ENCODE peak calls at places on chromosomes 6 and 20, in nine cellular contexts. One of them, this sample, is unnamed.

GRCh38 chr20:10686356-10687169 is 12.8 kb upstream of the JAG1 start:
- DNase-seq in CD4-positive, alpha-beta T cell: no peak
- DNase-seq in NCI-H1105: no peak
- DNase-seq in HTR-8/SVneo: no peak
- DNase-seq in body of pancreas: no peak
- DNase-seq in NCI-H526: no peak
- DNase-seq in head of caudate nucleus: no peak
- DNase-seq in HEK293T: no peak
- DNase-seq in AG08396: no peak
- DNase-seq in this sample: no peak

GRCh38 chr20:10414982-10415650 is 18.9 kb downstream of the MKKS start:
- DNase-seq in body of pancreas: no peak
- DNase-seq in HTR-8/SVneo: no peak
- DNase-seq in CD4-positive, alpha-beta T cell: no peak
- DNase-seq in HEK293T: no peak
- DNase-seq in head of caudate nucleus: no peak
- DNase-seq in NCI-H1105: no peak
- DNase-seq in NCI-H526: no peak
- DNase-seq in AG08396: no peak
- DNase-seq in this sample: no peak

GRCh38 chr6:21371676-21372161 is 221.8 kb upstream of the SOX4 start:
- DNase-seq in HTR-8/SVneo: no peak
- DNase-seq in body of pancreas: no peak
- DNase-seq in head of caudate nucleus: no peak
- DNase-seq in HEK293T: no peak
- DNase-seq in CD4-positive, alpha-beta T cell: no peak
- DNase-seq in AG08396: no peak
- DNase-seq in NCI-H1105: no peak
- DNase-seq in NCI-H526: no peak
- DNase-seq in this sample: no peak

GRCh38 chr6:35415065-35415880 is 36.9 kb upstream of the FANCE start:
- DNase-seq in HEK293T: peak; percentile 63
- DNase-seq in AG08396: peak; percentile 90
- DNase-seq in NCI-H1105: peak; percentile 75
- DNase-seq in HTR-8/SVneo: peak; percentile 74
- DNase-seq in NCI-H526: peak; percentile 60
- DNase-seq in CD4-positive, alpha-beta T cell: no peak
- DNase-seq in body of pancreas: peak; percentile 91
- DNase-seq in head of caudate nucleus: peak; percentile 74
- DNase-seq in this sample: peak; percentile 16

GRCh38 chr6:42984924-42985475 is 630 bp downstream of the PPP2R5D start:
- DNase-seq in NCI-H526: no peak
- DNase-seq in HTR-8/SVneo: no peak
- DNase-seq in head of caudate nucleus: no peak
- DNase-seq in CD4-positive, alpha-beta T cell: no peak
- DNase-seq in HEK293T: no peak
- DNase-seq in body of pancreas: peak; percentile 13
- DNase-seq in AG08396: peak; percentile 21
- DNase-seq in NCI-H1105: no peak
- DNase-seq in this sample: no peak

GRCh38 chr6:36697481-36697903 is at the start of gene RAB44:
- DNase-seq in AG08396: no peak
- DNase-seq in HEK293T: no peak
- DNase-seq in NCI-H1105: no peak
- DNase-seq in body of pancreas: no peak
- DNase-seq in NCI-H526: no peak
- DNase-seq in head of caudate nucleus: no peak
- DNase-seq in HTR-8/SVneo: no peak
- DNase-seq in CD4-positive, alpha-beta T cell: no peak
- DNase-seq in this sample: no peak

GRCh38 chr20:47708140-47708807 is 77.0 kb downstream of the SULF2 start:
- DNase-seq in HTR-8/SVneo: no peak
- DNase-seq in NCI-H1105: no peak
- DNase-seq in CD4-positive, alpha-beta T cell: no peak
- DNase-seq in head of caudate nucleus: no peak
- DNase-seq in body of pancreas: no peak
- DNase-seq in HEK293T: no peak
- DNase-seq in AG08396: no peak
- DNase-seq in NCI-H526: no peak
- DNase-seq in this sample: no peak

GRCh38 chr6:166989427-166990034 is 9.7 kb upstream of the CEP43 start:
- DNase-seq in HTR-8/SVneo: no peak
- DNase-seq in AG08396: peak; percentile 42
- DNase-seq in CD4-positive, alpha-beta T cell: peak; percentile 50
- DNase-seq in NCI-H526: no peak
- DNase-seq in NCI-H1105: peak; percentile 28
- DNase-seq in head of caudate nucleus: no peak
- DNase-seq in body of pancreas: peak; percentile 13
- DNase-seq in HEK293T: no peak
- DNase-seq in this sample: peak; percentile 13

GRCh38 chr6:137680678-137681346 is 186.2 kb upstream of the TNFAIP3 start:
- DNase-seq in AG08396: no peak
- DNase-seq in CD4-positive, alpha-beta T cell: no peak
- DNase-seq in head of caudate nucleus: no peak
- DNase-seq in HTR-8/SVneo: no peak
- DNase-seq in NCI-H1105: no peak
- DNase-seq in HEK293T: no peak
- DNase-seq in body of pancreas: no peak
- DNase-seq in NCI-H526: no peak
- DNase-seq in this sample: no peak

GRCh38 chr20:5809495-5809894 is 59.3 kb downstream of the SHLD1 start:
- DNase-seq in NCI-H1105: no peak
- DNase-seq in HEK293T: no peak
- DNase-seq in AG08396: no peak
- DNase-seq in head of caudate nucleus: no peak
- DNase-seq in CD4-positive, alpha-beta T cell: no peak
- DNase-seq in NCI-H526: no peak
- DNase-seq in HTR-8/SVneo: no peak
- DNase-seq in body of pancreas: no peak
- DNase-seq in this sample: no peak

GRCh38 chr20:6636209-6637159 is 131.0 kb upstream of the BMP2 start:
- DNase-seq in NCI-H526: no peak
- DNase-seq in CD4-positive, alpha-beta T cell: no peak
- DNase-seq in HTR-8/SVneo: no peak
- DNase-seq in head of caudate nucleus: no peak
- DNase-seq in body of pancreas: peak; percentile 74
- DNase-seq in HEK293T: peak; percentile 33
- DNase-seq in NCI-H1105: peak; percentile 11
- DNase-seq in AG08396: peak; percentile 56
- DNase-seq in this sample: no peak

GRCh38 chr6:170575250-170575649 is 9.2 kb downstream of the PDCD2 start:
- DNase-seq in head of caudate nucleus: no peak
- DNase-seq in body of pancreas: no peak
- DNase-seq in AG08396: peak; percentile 14
- DNase-seq in HEK293T: peak; percentile 33
- DNase-seq in HTR-8/SVneo: no peak
- DNase-seq in CD4-positive, alpha-beta T cell: no peak
- DNase-seq in NCI-H526: no peak
- DNase-seq in NCI-H1105: no peak
- DNase-seq in this sample: no peak

GRCh38 chr20:38113401-38114325 is 51.4 kb downstream of the TGM2 start:
- DNase-seq in NCI-H1105: peak; percentile 10
- DNase-seq in HEK293T: peak; percentile 35
- DNase-seq in HTR-8/SVneo: peak; percentile 51
- DNase-seq in body of pancreas: peak; percentile 27
- DNase-seq in AG08396: no peak
- DNase-seq in NCI-H526: no peak
- DNase-seq in head of caudate nucleus: no peak
- DNase-seq in CD4-positive, alpha-beta T cell: no peak
- DNase-seq in this sample: no peak

GRCh38 chr6:163500105-163500504 is 85.6 kb downstream of the QKI start:
- DNase-seq in AG08396: no peak
- DNase-seq in CD4-positive, alpha-beta T cell: no peak
- DNase-seq in head of caudate nucleus: no peak
- DNase-seq in body of pancreas: no peak
- DNase-seq in HTR-8/SVneo: no peak
- DNase-seq in HEK293T: no peak
- DNase-seq in NCI-H526: no peak
- DNase-seq in NCI-H1105: no peak
- DNase-seq in this sample: no peak

GRCh38 chr6:30357678-30358339 is 12.9 kb downstream of the RPP21 start:
- DNase-seq in NCI-H526: peak; percentile 54
- DNase-seq in HTR-8/SVneo: peak; percentile 79
- DNase-seq in body of pancreas: peak; percentile 64
- DNase-seq in AG08396: peak; percentile 76
- DNase-seq in NCI-H1105: peak; percentile 38
- DNase-seq in head of caudate nucleus: peak; percentile 61
- DNase-seq in HEK293T: peak; percentile 86
- DNase-seq in CD4-positive, alpha-beta T cell: peak; percentile 50
- DNase-seq in this sample: peak; percentile 20

GRCh38 chr20:62605996-62606395 is 36.3 kb upstream of the SLCO4A1 start:
- DNase-seq in head of caudate nucleus: no peak
- DNase-seq in NCI-H1105: no peak
- DNase-seq in HTR-8/SVneo: no peak
- DNase-seq in CD4-positive, alpha-beta T cell: no peak
- DNase-seq in body of pancreas: no peak
- DNase-seq in AG08396: no peak
- DNase-seq in HEK293T: no peak
- DNase-seq in NCI-H526: no peak
- DNase-seq in this sample: no peak

GRCh38 chr6:116059713-116060571 is 749 bp downstream of the FRK start:
- DNase-seq in CD4-positive, alpha-beta T cell: no peak
- DNase-seq in AG08396: no peak
- DNase-seq in NCI-H526: peak; percentile 2
- DNase-seq in head of caudate nucleus: no peak
- DNase-seq in HEK293T: no peak
- DNase-seq in body of pancreas: peak; percentile 54
- DNase-seq in NCI-H1105: no peak
- DNase-seq in HTR-8/SVneo: no peak
- DNase-seq in this sample: no peak

GRCh38 chr6:143141442-143141841 is 80.8 kb downstream of the AIG1 start:
- DNase-seq in NCI-H526: no peak
- DNase-seq in HTR-8/SVneo: no peak
- DNase-seq in NCI-H1105: no peak
- DNase-seq in CD4-positive, alpha-beta T cell: no peak
- DNase-seq in head of caudate nucleus: no peak
- DNase-seq in body of pancreas: no peak
- DNase-seq in HEK293T: no peak
- DNase-seq in AG08396: no peak
- DNase-seq in this sample: no peak

GRCh38 chr20:50313827-50314226 is 123.2 kb downstream of the CEBPB start:
- DNase-seq in head of caudate nucleus: no peak
- DNase-seq in HTR-8/SVneo: no peak
- DNase-seq in body of pancreas: no peak
- DNase-seq in CD4-positive, alpha-beta T cell: no peak
- DNase-seq in AG08396: no peak
- DNase-seq in NCI-H526: no peak
- DNase-seq in HEK293T: no peak
- DNase-seq in NCI-H1105: no peak
- DNase-seq in this sample: no peak

GRCh38 chr6:162262466-162263196 is 464.9 kb downstream of the PRKN start:
- DNase-seq in body of pancreas: no peak
- DNase-seq in HEK293T: peak; percentile 9
- DNase-seq in HTR-8/SVneo: no peak
- DNase-seq in NCI-H1105: no peak
- DNase-seq in CD4-positive, alpha-beta T cell: no peak
- DNase-seq in NCI-H526: no peak
- DNase-seq in head of caudate nucleus: no peak
- DNase-seq in AG08396: no peak
- DNase-seq in this sample: no peak

GRCh38 chr6:10382322-10382721 is 32.6 kb downstream of the TFAP2A start:
- DNase-seq in head of caudate nucleus: no peak
- DNase-seq in CD4-positive, alpha-beta T cell: no peak
- DNase-seq in body of pancreas: no peak
- DNase-seq in HEK293T: no peak
- DNase-seq in AG08396: no peak
- DNase-seq in NCI-H1105: no peak
- DNase-seq in HTR-8/SVneo: no peak
- DNase-seq in NCI-H526: peak; percentile 35
- DNase-seq in this sample: no peak

GRCh38 chr6:22036267-22036666 is 260.6 kb downstream of the PRL start:
- DNase-seq in HEK293T: no peak
- DNase-seq in NCI-H526: peak; percentile 49
- DNase-seq in head of caudate nucleus: no peak
- DNase-seq in CD4-positive, alpha-beta T cell: no peak
- DNase-seq in AG08396: no peak
- DNase-seq in NCI-H1105: peak; percentile 76
- DNase-seq in HTR-8/SVneo: no peak
- DNase-seq in body of pancreas: peak; percentile 76
- DNase-seq in this sample: no peak

GRCh38 chr6:170288091-170288631 is 2.7 kb downstream of the DLL1 start:
- DNase-seq in HEK293T: no peak
- DNase-seq in CD4-positive, alpha-beta T cell: no peak
- DNase-seq in NCI-H526: no peak
- DNase-seq in NCI-H1105: no peak
- DNase-seq in HTR-8/SVneo: no peak
- DNase-seq in head of caudate nucleus: no peak
- DNase-seq in body of pancreas: no peak
- DNase-seq in AG08396: no peak
- DNase-seq in this sample: no peak

GRCh38 chr6:36930483-36930882 is 24.1 kb upstream of the PI16 start:
- DNase-seq in head of caudate nucleus: no peak
- DNase-seq in HTR-8/SVneo: no peak
- DNase-seq in NCI-H526: no peak
- DNase-seq in NCI-H1105: no peak
- DNase-seq in body of pancreas: no peak
- DNase-seq in AG08396: no peak
- DNase-seq in CD4-positive, alpha-beta T cell: no peak
- DNase-seq in HEK293T: no peak
- DNase-seq in this sample: no peak

GRCh38 chr20:57671662-57672061 is 38.2 kb downstream of the PMEPA1 start:
- DNase-seq in HEK293T: no peak
- DNase-seq in NCI-H526: no peak
- DNase-seq in NCI-H1105: no peak
- DNase-seq in body of pancreas: no peak
- DNase-seq in CD4-positive, alpha-beta T cell: no peak
- DNase-seq in AG08396: no peak
- DNase-seq in head of caudate nucleus: no peak
- DNase-seq in HTR-8/SVneo: peak; percentile 57
- DNase-seq in this sample: no peak

GRCh38 chr6:155041781-155042279 is 46.7 kb downstream of the TIAM2 start:
- DNase-seq in head of caudate nucleus: no peak
- DNase-seq in AG08396: no peak
- DNase-seq in NCI-H526: no peak
- DNase-seq in body of pancreas: peak; percentile 5
- DNase-seq in HTR-8/SVneo: no peak
- DNase-seq in HEK293T: no peak
- DNase-seq in NCI-H1105: no peak
- DNase-seq in CD4-positive, alpha-beta T cell: no peak
- DNase-seq in this sample: no peak

GRCh38 chr6:43489277-43490072 is 12.1 kb downstream of the TJAP1 start:
- DNase-seq in NCI-H1105: no peak
- DNase-seq in body of pancreas: no peak
- DNase-seq in HEK293T: no peak
- DNase-seq in HTR-8/SVneo: no peak
- DNase-seq in AG08396: no peak
- DNase-seq in head of caudate nucleus: peak; percentile 84
- DNase-seq in CD4-positive, alpha-beta T cell: no peak
- DNase-seq in NCI-H526: no peak
- DNase-seq in this sample: no peak

GRCh38 chr6:25660512-25660911 is 8.5 kb downstream of the SCGN start:
- DNase-seq in HEK293T: no peak
- DNase-seq in HTR-8/SVneo: peak; percentile 26
- DNase-seq in NCI-H526: no peak
- DNase-seq in body of pancreas: peak; percentile 20
- DNase-seq in CD4-positive, alpha-beta T cell: no peak
- DNase-seq in AG08396: peak; percentile 31
- DNase-seq in head of caudate nucleus: no peak
- DNase-seq in NCI-H1105: no peak
- DNase-seq in this sample: no peak

GRCh38 chr20:50041238-50041915 is 58.6 kb downstream of the SNAI1 start:
- DNase-seq in body of pancreas: no peak
- DNase-seq in head of caudate nucleus: no peak
- DNase-seq in HTR-8/SVneo: no peak
- DNase-seq in CD4-positive, alpha-beta T cell: no peak
- DNase-seq in HEK293T: no peak
- DNase-seq in AG08396: no peak
- DNase-seq in NCI-H1105: no peak
- DNase-seq in NCI-H526: no peak
- DNase-seq in this sample: no peak

GRCh38 chr20:61933481-61933950 is 132.2 kb downstream of the TAF4 start:
- DNase-seq in HTR-8/SVneo: no peak
- DNase-seq in head of caudate nucleus: no peak
- DNase-seq in AG08396: no peak
- DNase-seq in NCI-H526: no peak
- DNase-seq in body of pancreas: no peak
- DNase-seq in HEK293T: no peak
- DNase-seq in CD4-positive, alpha-beta T cell: no peak
- DNase-seq in NCI-H1105: no peak
- DNase-seq in this sample: no peak

GRCh38 chr6:148423133-148423532 is 80.5 kb downstream of the SASH1 start:
- DNase-seq in AG08396: no peak
- DNase-seq in NCI-H1105: no peak
- DNase-seq in head of caudate nucleus: no peak
- DNase-seq in body of pancreas: no peak
- DNase-seq in NCI-H526: no peak
- DNase-seq in CD4-positive, alpha-beta T cell: no peak
- DNase-seq in HEK293T: no peak
- DNase-seq in HTR-8/SVneo: no peak
- DNase-seq in this sample: no peak